ENCODE peak calls at places on chromosomes 4 and X, in four cellular contexts. D is K562, X is GM12878, Z is SK-N-SH. O is an unnamed sample.

GRCh38 chr4:161247831-161248230 is 916.0 kb downstream of the FSTL5 start:
- DNase-seq in D (no peak), X (no peak), Z (no peak), O (no peak)

GRCh38 chrX:154018518-154019060 is 1.1 kb downstream of the IRAK1 start:
- DNase-seq in D (peak), X (no peak), Z (peak), O (no peak)

GRCh38 chrX:47482065-47482511 is 934 bp downstream of the ZNF41 start:
- DNase-seq in D (no peak), X (no peak), Z (peak), O (no peak)

GRCh38 chrX:18994713-18995112 is 10.8 kb upstream of the PHKA2 start:
- DNase-seq in D (no peak), X (no peak), Z (no peak), O (no peak)

GRCh38 chr4:47213971-47214370 is 182.6 kb downstream of the GABRB1 start:
- DNase-seq in D (no peak), X (no peak), Z (no peak), O (no peak)

GRCh38 chr4:180150818-180151217 is 2092.4 kb upstream of the TENM3 start:
- DNase-seq in D (no peak), X (no peak), Z (peak), O (no peak)

GRCh38 chr4:75015627-75016026 is 82.7 kb downstream of the PARM1 start:
- DNase-seq in D (no peak), X (no peak), Z (no peak), O (no peak)

GRCh38 chrX:68944211-68944610 is 115.4 kb downstream of the EFNB1 start:
- DNase-seq in D (no peak), X (no peak), Z (no peak), O (no peak)

GRCh38 chr4:125639182-125639621 is 324.4 kb downstream of the FAT4 start:
- DNase-seq in D (no peak), X (no peak), Z (peak), O (no peak)

GRCh38 chr4:41318839-41319530 is 62.3 kb downstream of the UCHL1 start:
- DNase-seq in D (peak), X (no peak), Z (no peak), O (peak)

GRCh38 chr4:159101983-159102622 is 776 bp upstream of the RAPGEF2 start:
- DNase-seq in D (no peak), X (no peak), Z (no peak), O (peak)

GRCh38 chr4:33091961-33092360 is 2371.8 kb downstream of the PCDH7 start:
- DNase-seq in D (no peak), X (no peak), Z (no peak), O (no peak)

GRCh38 chrX:57900961-57901360 is 9.3 kb downstream of the ZXDA start:
- DNase-seq in D (no peak), X (no peak), Z (no peak), O (no peak)

GRCh38 chr4:181766061-181766460 is 477.1 kb upstream of the TENM3 start:
- DNase-seq in D (no peak), X (no peak), Z (no peak), O (peak)

GRCh38 chr4:181756451-181756850 is 486.8 kb upstream of the TENM3 start:
- DNase-seq in D (no peak), X (no peak), Z (no peak), O (no peak)

GRCh38 chr4:181757921-181758320 is 485.3 kb upstream of the TENM3 start:
- DNase-seq in D (no peak), X (no peak), Z (no peak), O (no peak)

GRCh38 chr4:181760560-181760959 is 482.6 kb upstream of the TENM3 start:
- DNase-seq in D (no peak), X (no peak), Z (no peak), O (no peak)

DNA sequence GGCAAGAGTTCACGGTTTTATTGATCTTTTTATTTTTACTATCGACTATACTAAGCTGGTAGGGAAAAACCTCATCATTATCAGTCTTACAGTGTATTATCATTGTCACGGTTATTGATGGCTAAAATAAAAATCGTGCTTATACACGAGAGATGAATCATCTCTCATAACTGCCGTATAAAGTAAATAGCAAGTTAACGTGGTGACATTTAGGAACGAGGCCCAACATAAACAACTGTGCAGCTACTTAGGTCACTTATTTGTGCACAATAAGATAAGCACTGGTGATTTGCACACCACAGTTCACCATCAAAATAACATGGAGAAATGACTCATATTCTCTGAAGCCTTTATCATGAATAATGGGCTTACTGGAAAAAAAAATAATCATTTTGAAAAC is 482.1 kb upstream of the TENM3 start:
- DNase-seq in D (no peak), X (no peak), Z (no peak), O (no peak)
- TF ChIP-seq JUND in D (no peak), X (no peak), Z (no peak), O (no peak)

GRCh38 chr4:23728393-23728792 is 161.5 kb downstream of the PPARGC1A start:
- DNase-seq in D (no peak), X (no peak), Z (no peak), O (no peak)
- TF ChIP-seq JUND in D (no peak), X (no peak), Z (peak), O (no peak)

DNA sequence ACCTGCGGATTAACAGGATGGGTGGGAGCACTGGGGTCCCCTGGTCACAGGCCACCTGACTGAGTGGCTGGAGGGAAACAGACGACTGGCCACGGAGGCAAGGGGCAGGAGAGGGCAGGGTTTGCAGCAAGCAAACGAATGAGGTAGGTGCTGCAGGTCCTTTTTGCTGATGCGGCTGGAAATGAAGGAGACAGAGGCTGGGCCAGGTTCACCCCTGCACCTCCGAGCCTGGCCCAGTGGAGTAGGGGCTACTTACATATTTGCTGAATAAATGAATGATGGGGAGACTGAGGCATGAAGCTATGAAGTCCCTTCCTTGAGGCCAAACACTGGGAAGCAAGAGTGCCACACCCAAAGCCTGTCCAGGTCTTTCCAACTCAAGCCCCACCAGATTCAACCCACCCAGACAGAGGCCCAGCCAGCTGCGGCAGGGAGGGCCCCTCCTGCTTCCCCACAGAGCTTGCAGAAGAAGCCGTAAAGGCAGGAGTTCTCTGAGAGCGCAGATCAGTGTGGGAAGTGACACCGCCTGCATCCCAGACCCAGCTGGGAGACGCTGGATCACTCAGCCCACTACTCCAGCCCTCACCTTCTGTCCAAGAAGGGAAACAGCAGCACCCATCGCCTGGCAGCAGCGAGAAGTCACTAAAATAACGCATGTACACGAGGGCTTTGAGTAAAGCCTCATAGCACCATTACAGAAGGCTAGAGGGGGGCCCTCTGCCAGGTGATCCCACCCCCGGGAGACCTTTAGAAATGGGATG is 36.1 kb upstream of the C4orf50 start:
- DNase-seq in D (no peak), X (no peak), Z (no peak), O (no peak)
- TF ChIP-seq JUND in D (no peak), X (no peak), Z (no peak), O (no peak)

DNA sequence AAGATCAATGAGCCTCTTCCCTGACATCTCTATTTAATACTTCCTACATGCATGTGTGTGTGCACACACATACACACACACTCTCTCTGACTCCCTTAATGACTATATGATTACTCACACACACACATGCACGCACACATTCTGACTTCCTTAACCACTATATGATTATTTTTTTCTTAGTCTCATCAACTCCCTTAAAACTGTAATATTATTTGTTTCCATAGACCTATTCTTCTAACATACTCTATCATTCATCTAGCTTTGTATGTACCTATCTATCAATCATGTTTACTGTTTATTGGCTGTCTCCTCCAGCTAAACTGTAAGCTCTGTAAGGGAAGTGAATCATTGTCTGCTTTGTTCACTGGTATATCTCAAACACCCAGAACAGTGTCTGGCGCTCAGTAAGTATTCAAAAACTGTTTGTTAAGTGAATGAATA is 236.6 kb downstream of the RASL11B start:
- DNase-seq in D (no peak), X (no peak), Z (no peak), O (no peak)
- TF ChIP-seq JUND in D (no peak), X (no peak), Z (no peak), O (no peak)

GRCh38 chrX:54826598-54826997 is 19.1 kb downstream of the MAGED2 start:
- DNase-seq in D (no peak), X (no peak), Z (no peak), O (no peak)

GRCh38 chrX:54825716-54826428 is 18.3 kb downstream of the MAGED2 start:
- DNase-seq in D (no peak), X (no peak), Z (no peak), O (no peak)

GRCh38 chrX:54821310-54821709 is 13.8 kb downstream of the MAGED2 start:
- DNase-seq in D (no peak), X (no peak), Z (no peak), O (no peak)

GRCh38 chrX:54824195-54824594 is 16.6 kb downstream of the MAGED2 start:
- DNase-seq in D (no peak), X (no peak), Z (no peak), O (no peak)

DNA sequence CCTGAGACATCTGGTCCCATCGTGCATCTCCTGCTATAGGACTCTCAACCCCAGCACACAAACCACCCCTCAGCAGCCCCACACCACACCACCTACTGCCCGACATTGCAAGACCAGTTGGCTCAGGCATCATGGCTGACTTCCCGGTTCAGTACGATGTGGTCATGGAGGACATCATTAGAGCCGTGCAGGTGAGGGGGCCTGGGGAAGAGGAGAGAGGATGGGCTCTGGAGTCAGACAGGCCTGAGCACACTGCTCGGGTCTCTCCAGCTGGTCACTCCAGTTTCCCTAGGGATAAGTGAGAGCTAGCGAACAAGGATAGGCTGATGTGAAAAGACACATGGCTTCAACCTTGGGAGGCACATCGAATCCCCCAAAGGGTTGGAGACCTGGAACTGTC is 17.2 kb downstream of the MAGED2 start:
- DNase-seq in D (no peak), X (no peak), Z (no peak), O (no peak)
- TF ChIP-seq JUND in D (no peak), X (no peak), Z (no peak), O (no peak)

GRCh38 chr4:187256897-187257296 is 533.2 kb upstream of the FAT1 start:
- DNase-seq in D (no peak), X (no peak), Z (no peak), O (no peak)

DNA sequence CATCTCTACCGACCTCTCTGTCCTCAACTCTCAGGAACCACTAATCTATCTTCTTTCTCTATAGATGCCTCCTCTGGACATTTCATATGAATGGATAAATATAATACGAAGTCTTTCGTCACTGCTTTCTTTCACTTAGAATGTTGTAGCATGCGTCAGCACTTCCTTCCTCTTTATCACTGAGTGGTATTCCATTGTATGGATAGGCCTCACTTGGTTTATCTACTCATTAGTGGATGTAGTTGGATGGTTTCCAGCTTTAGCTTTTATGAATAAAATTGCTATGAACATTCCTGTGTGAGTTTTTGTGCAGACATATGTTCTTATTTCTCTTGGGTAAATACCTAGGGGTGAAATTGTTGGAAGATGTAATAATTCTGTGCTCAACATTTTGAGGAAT is 528.2 kb upstream of the FAT1 start:
- DNase-seq in D (no peak), X (no peak), Z (no peak), O (no peak)
- TF ChIP-seq JUND in D (no peak), X (no peak), Z (no peak), O (no peak)

O was measured in T47D.